ENCODE peak calls at places on chromosomes 4 and X, in ten cellular contexts. O is astrocyte; I is GM04503; S is NB4; K is immature natural killer cell; W is C1 segment of cervical spinal cord; Q is hippocampal formation; M is MV-4-11; U is IMR-90; R is stimulated activated CD4-positive, alpha-beta T cell treated with anti-CD3 and anti-CD28 coated beads, Interleukin-2, amount 100 ng/mL, for 48 hours. Z is an unnamed sample.

GRCh38 chrX:139246295-139246694 is 284.2 kb upstream of the F9 start:
- DNase-seq in O (peak; percentile 6), I (no peak), S (no peak), K (no peak), W (no peak), Q (no peak), M (no peak), U (no peak), R (no peak), Z (no peak)

GRCh38 chrX:50988649-50989048 is 78.1 kb downstream of the BMP15 start:
- DNase-seq in O (peak; percentile 12), I (no peak), S (peak; percentile 27), K (no peak), W (no peak), Q (no peak), M (no peak), U (peak; percentile 33), R (peak; percentile 3), Z (peak; percentile 6)

GRCh38 chr4:16642897-16643296 is 255.5 kb downstream of the LDB2 start:
- DNase-seq in O (no peak), I (no peak), S (no peak), K (no peak), W (no peak), Q (peak; percentile 62), M (no peak), U (no peak), R (no peak), Z (peak; percentile 42)

GRCh38 chr4:73679836-73680235 is 59.6 kb upstream of the RASSF6 start:
- DNase-seq in O (peak; percentile 84), I (no peak), S (no peak), K (no peak), W (no peak), Q (no peak), M (no peak), U (peak; percentile 85), R (no peak), Z (no peak)

GRCh38 chr4:95095352-95095974 is 337.7 kb downstream of the BMPR1B start:
- DNase-seq in O (peak; percentile 39), I (peak; percentile 16), S (peak; percentile 6), K (no peak), W (no peak), Q (peak; percentile 42), M (peak; percentile 1), U (peak; percentile 59), R (no peak), Z (no peak)

GRCh38 chr4:56134272-56134671 is 185.5 kb downstream of the CEP135 start:
- DNase-seq in O (peak; percentile 91), I (no peak), S (no peak), K (no peak), W (no peak), Q (no peak), M (peak; percentile 37), U (peak; percentile 43), R (no peak), Z (no peak)

GRCh38 chrX:110734894-110735541 is 60.6 kb downstream of the CHRDL1 start:
- DNase-seq in O (peak; percentile 86), I (peak; percentile 54), S (no peak), K (no peak), W (no peak), Q (no peak), M (no peak), U (peak; percentile 69), R (no peak), Z (no peak)

GRCh38 chr4:52036875-52037274 is 1.2 kb downstream of the SGCB start:
- DNase-seq in O (no peak), I (no peak), S (no peak), K (no peak), W (no peak), Q (no peak), M (no peak), U (no peak), R (no peak), Z (no peak)

GRCh38 chr4:8473920-8474590 is 33.5 kb downstream of the TRMT44 start:
- DNase-seq in O (no peak), I (no peak), S (no peak), K (no peak), W (no peak), Q (no peak), M (no peak), U (no peak), R (no peak), Z (no peak)

GRCh38 chr4:1048781-1049590 is 37.6 kb downstream of the FGFRL1 start:
- DNase-seq in O (no peak), I (no peak), S (peak; percentile 89), K (no peak), W (no peak), Q (no peak), M (peak; percentile 65), U (no peak), R (no peak), Z (no peak)

GRCh38 chrX:33725556-33726232 is 406.4 kb downstream of the FAM47A start:
- DNase-seq in O (no peak), I (no peak), S (peak; percentile 15), K (no peak), W (no peak), Q (no peak), M (no peak), U (no peak), R (no peak), Z (no peak)

GRCh38 chrX:75522565-75523411 is at the start of gene ZDHHC15:
- DNase-seq in O (peak; percentile 45), I (no peak), S (peak; percentile 2), K (no peak), W (peak; percentile 12), Q (peak; percentile 33), M (no peak), U (no peak), R (peak; percentile 23), Z (peak; percentile 58)

GRCh38 chr4:6527683-6528595 is 47.0 kb upstream of the MAN2B2 start:
- DNase-seq in O (no peak), I (no peak), S (no peak), K (no peak), W (no peak), Q (no peak), M (no peak), U (no peak), R (no peak), Z (no peak)

GRCh38 chr4:153780221-153780620 is 8.7 kb downstream of the SFRP2 start:
- DNase-seq in O (no peak), I (no peak), S (peak; percentile 62), K (no peak), W (no peak), Q (no peak), M (peak; percentile 93), U (no peak), R (no peak), Z (no peak)

GRCh38 chr4:4935974-4936373 is 76.5 kb downstream of the MSX1 start:
- DNase-seq in O (no peak), I (no peak), S (no peak), K (no peak), W (no peak), Q (no peak), M (no peak), U (no peak), R (no peak), Z (no peak)

GRCh38 chrX:49970699-49971098 is 48.3 kb downstream of the CLCN5 start:
- DNase-seq in O (no peak), I (no peak), S (no peak), K (no peak), W (no peak), Q (no peak), M (no peak), U (no peak), R (no peak), Z (no peak)

GRCh38 chrX:41381685-41382084 is 47.7 kb downstream of the DDX3X start:
- DNase-seq in O (peak; percentile 68), I (peak; percentile 37), S (peak; percentile 46), K (no peak), W (no peak), Q (no peak), M (peak; percentile 69), U (peak; percentile 90), R (no peak), Z (no peak)

GRCh38 chr4:1469043-1469442 is 62.8 kb upstream of the NKX1-1 start:
- DNase-seq in O (no peak), I (no peak), S (no peak), K (no peak), W (no peak), Q (no peak), M (no peak), U (no peak), R (no peak), Z (no peak)

GRCh38 chr4:83255584-83255983 is 29.0 kb downstream of the COQ2 start:
- DNase-seq in O (peak; percentile 41), I (peak; percentile 75), S (no peak), K (no peak), W (no peak), Q (no peak), M (no peak), U (peak; percentile 76), R (no peak), Z (no peak)

GRCh38 chr4:102693266-102693850 is 67.4 kb downstream of the MANBA start:
- DNase-seq in O (no peak), I (no peak), S (no peak), K (no peak), W (no peak), Q (no peak), M (no peak), U (peak; percentile 67), R (no peak), Z (no peak)

GRCh38 chr4:52103314-52103713 is 52.2 kb downstream of the SPATA18 start:
- DNase-seq in O (no peak), I (no peak), S (no peak), K (no peak), W (no peak), Q (no peak), M (peak; percentile 10), U (no peak), R (no peak), Z (no peak)

GRCh38 chr4:57098945-57099344 is 11.2 kb downstream of the IGFBP7 start:
- DNase-seq in O (peak; percentile 91), I (no peak), S (no peak), K (no peak), W (no peak), Q (no peak), M (peak; percentile 23), U (peak; percentile 91), R (no peak), Z (no peak)

GRCh38 chrX:64205441-64205734 is at the start of gene AMER1:
- DNase-seq in O (no peak), I (no peak), S (no peak), K (no peak), W (no peak), Q (no peak), M (no peak), U (no peak), R (no peak), Z (no peak)

GRCh38 chr4:68904786-68905185 is 46.8 kb downstream of the UGT2A3 start:
- DNase-seq in O (no peak), I (no peak), S (peak; percentile 27), K (no peak), W (no peak), Q (no peak), M (no peak), U (no peak), R (no peak), Z (no peak)

GRCh38 chrX:35016051-35016450 is 73.5 kb downstream of the FAM47B start:
- DNase-seq in O (peak; percentile 7), I (no peak), S (no peak), K (no peak), W (no peak), Q (no peak), M (no peak), U (peak; percentile 2), R (no peak), Z (no peak)

GRCh38 chrX:107629533-107629909 is 1.2 kb downstream of the PRPS1 start:
- DNase-seq in O (peak; percentile 12), I (no peak), S (peak; percentile 48), K (no peak), W (no peak), Q (no peak), M (no peak), U (peak; percentile 36), R (no peak), Z (no peak)

GRCh38 chr4:185865901-185866328 is 53.9 kb upstream of the SORBS2 start:
- DNase-seq in O (peak; percentile 86), I (peak; percentile 72), S (no peak), K (no peak), W (no peak), Q (no peak), M (no peak), U (peak; percentile 44), R (no peak), Z (no peak)

GRCh38 chrX:78619829-78620228 is 39.3 kb downstream of the RTL3 start:
- DNase-seq in O (peak; percentile 42), I (no peak), S (no peak), K (no peak), W (no peak), Q (no peak), M (no peak), U (no peak), R (no peak), Z (no peak)